ENCODE peak calls at places on chromosome 18, in six cellular contexts. L, B, V, F, H and N are unnamed samples.

GRCh38 chr18:44795241-44795640 is 114.6 kb downstream of the SETBP1 start:
- DNase-seq in L (no peak), H (no peak), V (no peak), F (no peak), B (no peak), N (no peak)

GRCh38 chr18:79211844-79212243 is 142.7 kb downstream of the ATP9B start:
- DNase-seq in H (no peak), L (no peak), F (no peak), B (no peak), V (no peak), N (no peak)

GRCh38 chr18:55833543-55833942 is 245.6 kb upstream of the TCF4 start:
- DNase-seq in H (no peak), B (no peak), V (no peak), L (no peak), F (peak; percentile 95), N (no peak)

GRCh38 chr18:45295388-45295787 is 319.9 kb upstream of the SLC14A2 start:
- DNase-seq in B (no peak), V (no peak), L (no peak), H (no peak), F (no peak), N (no peak)

GRCh38 chr18:34223164-34223892 is 1.4 kb downstream of the NOL4 start:
- DNase-seq in V (no peak), F (no peak), H (no peak), B (no peak), L (no peak), N (no peak)

GRCh38 chr18:35672897-35673296 is 91.4 kb downstream of the GALNT1 start:
- DNase-seq in F (peak; percentile 36), L (no peak), B (no peak), H (no peak), V (no peak), N (no peak)

GRCh38 chr18:8350628-8351027 is 258.6 kb upstream of the RAB12 start:
- DNase-seq in V (no peak), L (no peak), B (no peak), F (no peak), H (no peak), N (no peak)

GRCh38 chr18:34993289-34993688 is 47.9 kb upstream of the MAPRE2 start:
- DNase-seq in L (no peak), F (no peak), H (no peak), B (no peak), V (no peak), N (peak; percentile 54)

GRCh38 chr18:26487437-26487836 is 60.9 kb downstream of the KCTD1 start:
- DNase-seq in L (peak; percentile 49), V (no peak), F (peak; percentile 93), B (no peak), H (no peak), N (no peak)

GRCh38 chr18:22020127-22020866 is 149.1 kb upstream of the GATA6 start:
- DNase-seq in V (no peak), L (peak; percentile 51), H (no peak), B (no peak), F (no peak), N (no peak)

GRCh38 chr18:33839452-33840225 is 261.6 kb downstream of the ASXL3 start:
- DNase-seq in B (no peak), L (no peak), F (no peak), H (peak; percentile 4), V (no peak), N (peak; percentile 95)

GRCh38 chr18:22318745-22319407 is 98.8 kb downstream of the CTAGE1 start:
- DNase-seq in V (no peak), H (no peak), B (peak; percentile 48), F (peak; percentile 40), L (no peak), N (no peak)

GRCh38 chr18:37006742-37007141 is 177.8 kb downstream of the KIAA1328 start:
- DNase-seq in H (no peak), V (no peak), F (no peak), B (no peak), L (no peak), N (no peak)

GRCh38 chr18:3525870-3526420 is 76.0 kb downstream of the TGIF1 start:
- DNase-seq in H (no peak), V (no peak), B (no peak), L (no peak), F (no peak), N (peak; percentile 74)

GRCh38 chr18:28905509-28905908 is 728.6 kb upstream of the CDH2 start:
- DNase-seq in L (no peak), V (no peak), H (no peak), B (no peak), F (no peak), N (no peak)

GRCh38 chr18:3970929-3971328 is 484.2 kb downstream of the DLGAP1 start:
- DNase-seq in F (no peak), L (no peak), H (no peak), V (no peak), B (no peak), N (peak; percentile 52)

GRCh38 chr18:41391616-41392610 is 563.1 kb upstream of the PIK3C3 start:
- DNase-seq in L (peak; percentile 54), B (no peak), V (no peak), F (no peak), H (no peak), N (peak; percentile 90)

GRCh38 chr18:37935086-37935485 is 369.5 kb upstream of the CELF4 start:
- DNase-seq in B (no peak), L (no peak), H (no peak), F (no peak), V (no peak), N (no peak)

GRCh38 chr18:3447035-3447894 is 2.7 kb upstream of the TGIF1 start:
- DNase-seq in V (no peak), F (peak; percentile 67), B (peak; percentile 67), L (peak; percentile 37), H (no peak), N (no peak)

GRCh38 chr18:45901654-45902210 is 65.4 kb downstream of the EPG5 start:
- DNase-seq in L (no peak), V (no peak), H (no peak), F (no peak), B (no peak), N (no peak)

GRCh38 chr18:62784966-62785413 is 69.6 kb downstream of the PHLPP1 start:
- DNase-seq in B (peak; percentile 72), F (no peak), H (no peak), L (no peak), V (no peak), N (no peak)

GRCh38 chr18:2967820-2968219 is 45.1 kb downstream of the LPIN2 start:
- DNase-seq in L (no peak), H (no peak), B (no peak), V (no peak), F (no peak), N (no peak)

GRCh38 chr18:80154293-80154692 is 45.2 kb downstream of the ADNP2 start:
- DNase-seq in L (no peak), H (no peak), B (no peak), F (no peak), V (no peak), N (peak; percentile 85)

GRCh38 chr18:13613099-13613498 is 113.3 kb downstream of the FAM210A start:
- DNase-seq in H (no peak), F (no peak), B (no peak), L (no peak), V (no peak), N (peak; percentile 64)

GRCh38 chr18:9539283-9539682 is 64.0 kb downstream of the RALBP1 start:
- DNase-seq in V (no peak), H (no peak), L (no peak), B (no peak), F (no peak), N (no peak)

GRCh38 chr18:63889641-63890040 is 2.1 kb downstream of the SERPINB2 start:
- DNase-seq in H (no peak), V (no peak), B (no peak), L (no peak), F (no peak), N (no peak)

GRCh38 chr18:80251700-80252099 is 4.4 kb upstream of the PARD6G start:
- DNase-seq in L (no peak), B (no peak), F (no peak), V (peak; percentile 18), H (no peak), N (no peak)

GRCh38 chr18:53861185-53861584 is 363.3 kb downstream of the MBD2 start:
- DNase-seq in L (no peak), V (no peak), F (no peak), B (no peak), H (no peak), N (no peak)

GRCh38 chr18:39796413-39796812 is 2158.6 kb upstream of the PIK3C3 start:
- DNase-seq in F (no peak), B (no peak), V (no peak), H (no peak), L (no peak), N (no peak)

GRCh38 chr18:8960740-8961657 is 141.5 kb upstream of the NDUFV2 start:
- DNase-seq in V (no peak), L (no peak), H (no peak), B (no peak), F (peak; percentile 64), N (no peak)

GRCh38 chr18:48514786-48515185 is 24.0 kb upstream of the CTIF start:
- DNase-seq in L (no peak), V (no peak), F (no peak), H (no peak), B (no peak), N (no peak)

GRCh38 chr18:7370812-7371211 is 139.9 kb downstream of the LRRC30 start:
- DNase-seq in F (no peak), B (peak; percentile 36), H (no peak), L (peak; percentile 44), V (peak; percentile 49), N (no peak)

DNA sequence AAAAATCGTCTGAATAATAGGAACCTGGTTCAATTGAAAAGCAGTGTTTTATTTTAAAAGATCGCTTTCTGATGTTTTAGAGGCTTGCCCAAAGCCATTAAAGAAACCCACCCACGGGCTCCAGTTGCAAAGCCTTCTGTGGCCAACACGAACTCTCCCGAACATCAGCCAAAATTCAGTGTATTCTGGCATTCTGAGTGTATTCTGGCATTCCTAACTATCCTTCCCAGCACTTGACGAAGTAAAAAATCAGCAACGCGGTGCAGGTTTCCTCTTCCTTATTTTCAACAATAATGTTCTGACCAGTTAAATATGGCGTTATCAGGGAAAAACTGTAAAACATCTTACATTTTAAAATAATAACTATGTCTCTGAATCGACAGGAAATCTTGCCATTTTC is 44.6 kb downstream of the ZNF516 start:
- DNase-seq in F (no peak), B (no peak), H (no peak), L (no peak), V (no peak), N (no peak)
- H3K4me1 ChIP-seq in F (no peaks in the 10 kb centered on the region), B (peaks cover 18% of the 10 kb centered on the region), H (peaks cover 2% of the 10 kb centered on the region), L (peaks cover 53% of the 10 kb centered on the region), V (peaks cover 10% of the 10 kb centered on the region), N (peaks cover 96% of the 10 kb centered on the region)

GRCh38 chr18:31209041-31209440 is 46.4 kb upstream of the DSC1 start:
- DNase-seq in V (no peak), F (peak; percentile 73), H (no peak), B (no peak), L (no peak), N (peak; percentile 37)
- H3K4me1 ChIP-seq in V (peaks cover 15% of the 10 kb centered on the region), F (peaks cover 26% of the 10 kb centered on the region), H (peaks cover 32% of the 10 kb centered on the region), B (no peaks in the 10 kb centered on the region), L (peaks cover 6% of the 10 kb centered on the region), N (peaks cover 67% of the 10 kb centered on the region)

GRCh38 chr18:57131782-57132181 is 15.1 kb upstream of the BOD1L2 start:
- DNase-seq in L (no peak), F (no peak), B (no peak), H (no peak), V (no peak), N (no peak)
- H3K4me1 ChIP-seq in L (no peaks in the 10 kb centered on the region), F (no peaks in the 10 kb centered on the region), B (no peaks in the 10 kb centered on the region), H (no peaks in the 10 kb centered on the region), V (no peaks in the 10 kb centered on the region), N (no peaks in the 10 kb centered on the region)

DNA sequence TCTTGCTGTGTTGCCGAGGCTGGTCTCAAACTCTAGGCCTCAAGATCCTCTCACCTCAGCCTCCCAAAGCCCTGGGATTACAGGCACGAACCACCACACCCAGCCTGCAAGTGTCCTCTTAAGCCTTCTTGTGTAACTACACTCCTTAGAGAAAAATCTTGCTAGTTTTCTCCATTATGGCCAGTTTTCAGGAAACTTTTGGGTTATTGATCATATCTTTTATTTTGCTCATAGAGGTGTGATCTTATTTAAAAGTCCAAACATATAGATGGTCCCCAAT is 2.4 kb downstream of the SOCS6 start:
- DNase-seq in F (no peak), H (no peak), L (no peak), V (no peak), B (no peak), N (no peak)
- H3K4me1 ChIP-seq in F (peaks cover 56% of the 10 kb centered on the region), H (peaks cover 79% of the 10 kb centered on the region), L (peaks cover 48% of the 10 kb centered on the region), V (peaks cover 43% of the 10 kb centered on the region), B (peaks cover 4% of the 10 kb centered on the region), N (no peaks in the 10 kb centered on the region)